ENCODE peak calls at places on chromosomes 6 and 20, in eight cellular contexts. V is thyroid gland, Z is breast epithelium, F is HCT116, A is endothelial cell of umbilical vein, K is tibial artery, B is tibial nerve, G is fibroblast of lung. P is an unnamed sample.

GRCh38 chr6:79574636-79575035 is 37.4 kb upstream of the LCA5 start:
- DNase-seq in Z (no peak), A (peak), V (no peak), K (no peak), F (peak), G (peak), B (no peak), P (no peak)

GRCh38 chr6:135084916-135085269 is 30.3 kb upstream of the HBS1L start:
- DNase-seq in F (no peak), A (no peak), V (no peak), K (no peak), G (no peak), B (no peak), Z (no peak), P (no peak)

GRCh38 chr6:77463308-77463880 is at the start of gene HTR1B:
- DNase-seq in F (no peak), Z (no peak), V (no peak), A (peak), K (no peak), G (peak), B (no peak), P (no peak)

GRCh38 chr6:53979468-53980067 is 131.7 kb upstream of the MLIP start:
- DNase-seq in A (peak), G (no peak), V (no peak), F (peak), K (no peak), Z (no peak), B (peak), P (no peak)

GRCh38 chr6:30322527-30323501 is 3.9 kb upstream of the TRIM39 start:
- DNase-seq in Z (no peak), B (no peak), G (peak), V (no peak), F (no peak), K (no peak), A (no peak), P (no peak)

GRCh38 chr6:70686548-70687133 is 19.0 kb downstream of the SMAP1 start:
- DNase-seq in F (no peak), B (peak), G (peak), Z (no peak), V (no peak), K (no peak), A (peak), P (no peak)

GRCh38 chr6:136753624-136754023 is 38.7 kb downstream of the MAP3K5 start:
- DNase-seq in V (no peak), K (no peak), Z (no peak), F (no peak), A (no peak), G (peak), B (no peak), P (peak)

GRCh38 chr6:83430606-83431544 is at the start of gene ME1:
- DNase-seq in A (peak), B (peak), G (peak), V (peak), Z (no peak), K (peak), F (peak), P (peak)

GRCh38 chr20:9241232-9241692 is 172.4 kb downstream of the PLCB4 start:
- DNase-seq in F (peak), V (peak), B (no peak), K (no peak), G (peak), Z (no peak), A (peak), P (no peak)

GRCh38 chr6:70764706-70765105 is 97.0 kb downstream of the SMAP1 start:
- DNase-seq in F (no peak), A (no peak), G (no peak), Z (no peak), K (no peak), B (no peak), V (peak), P (no peak)

GRCh38 chr6:12009904-12010634 is 2.0 kb upstream of the HIVEP1 start:
- DNase-seq in F (no peak), Z (no peak), V (no peak), A (peak), G (peak), K (no peak), B (no peak), P (no peak)

GRCh38 chr20:43691928-43692524 is 25.1 kb downstream of the MYBL2 start:
- DNase-seq in A (peak), F (peak), G (peak), V (peak), K (no peak), Z (no peak), B (peak), P (peak)

GRCh38 chr6:102300350-102300749 is 906.8 kb downstream of the GRIK2 start:
- DNase-seq in B (no peak), V (no peak), F (no peak), K (no peak), Z (no peak), A (no peak), G (no peak), P (no peak)

GRCh38 chr6:34486106-34486740 is 20.3 kb downstream of the PACSIN1 start:
- DNase-seq in Z (no peak), B (no peak), V (no peak), G (no peak), A (no peak), K (no peak), F (no peak), P (no peak)

GRCh38 chr6:26599134-26599533 is 2.4 kb downstream of the ABT1 start:
- DNase-seq in B (no peak), A (no peak), Z (no peak), F (no peak), K (no peak), G (no peak), V (no peak), P (no peak)

GRCh38 chr6:43019152-43019551 is 2.3 kb upstream of the RRP36 start:
- DNase-seq in G (no peak), Z (no peak), V (no peak), K (no peak), A (no peak), F (no peak), B (no peak), P (no peak)
- H3K27ac ChIP-seq in G (no peak), Z (no peak), V (no peak), K (no peak), A (no peak), F (no peak), B (no peak), P (no peak)

DNA sequence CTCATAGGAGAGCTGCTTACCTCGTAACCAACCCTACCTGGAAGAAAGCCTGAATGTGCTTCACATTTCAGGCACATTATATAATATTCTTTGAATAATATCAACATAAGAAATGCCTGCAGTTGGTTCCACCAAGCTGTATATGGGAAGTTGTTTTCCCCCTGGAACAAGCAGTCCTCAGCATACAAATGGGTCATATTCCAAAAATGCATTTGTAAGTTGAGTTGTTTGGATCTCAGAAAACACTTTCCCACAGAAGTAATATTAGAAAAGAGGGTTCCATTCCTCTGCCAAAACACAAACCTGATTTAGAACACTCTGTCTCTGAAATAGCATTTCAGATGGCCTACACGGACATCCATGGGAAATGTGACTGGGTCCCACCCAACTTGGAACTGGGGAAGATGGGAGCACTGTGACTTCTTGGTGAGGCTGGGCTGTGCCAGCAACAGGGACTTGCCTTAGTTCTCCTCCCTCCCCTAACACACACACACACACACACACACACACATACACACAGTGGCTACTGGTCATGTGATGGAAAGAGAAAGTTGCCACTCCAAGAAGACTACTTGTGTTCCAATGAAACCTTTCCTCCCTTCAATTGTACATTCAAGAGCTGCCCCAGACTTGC is 11.4 kb upstream of the RCAN2 start:
- DNase-seq in V (no peak), B (no peak), K (peak), G (no peak), F (no peak), A (no peak), Z (no peak), P (no peak)
- H3K27ac ChIP-seq in V (no peak), B (no peak), K (peak), G (no peak), F (no peak), A (no peak), Z (no peak), P (no peak)

GRCh38 chr20:63065911-63066310 is 59.1 kb upstream of the BHLHE23 start:
- DNase-seq in V (no peak), A (no peak), G (no peak), F (no peak), B (no peak), K (no peak), Z (no peak), P (no peak)

GRCh38 chr20:63067266-63067635 is 60.5 kb upstream of the BHLHE23 start:
- DNase-seq in A (no peak), K (no peak), Z (no peak), G (no peak), B (no peak), F (no peak), V (no peak), P (no peak)

GRCh38 chr20:63064310-63064709 is 57.5 kb upstream of the BHLHE23 start:
- DNase-seq in K (no peak), G (no peak), A (no peak), F (no peak), V (no peak), B (no peak), Z (peak), P (no peak)

GRCh38 chr20:63066506-63067265 is 59.9 kb upstream of the BHLHE23 start:
- DNase-seq in V (no peak), K (no peak), F (no peak), A (no peak), Z (no peak), G (no peak), B (no peak), P (no peak)

GRCh38 chr20:63064745-63065711 is 58.3 kb upstream of the BHLHE23 start:
- DNase-seq in K (no peak), A (no peak), F (no peak), B (no peak), V (no peak), Z (peak), G (no peak), P (peak)
- H3K27ac ChIP-seq in K (no peak), A (no peak), F (no peak), B (no peak), V (no peak), Z (no peak), G (no peak), P (no peak)

GRCh38 chr6:2496291-2496690 is 250.9 kb upstream of the GMDS start:
- DNase-seq in V (no peak), G (no peak), F (no peak), B (no peak), K (no peak), A (no peak), Z (no peak), P (no peak)

GRCh38 chr6:2491137-2491536 is 245.7 kb upstream of the GMDS start:
- DNase-seq in F (no peak), K (no peak), G (no peak), A (no peak), Z (no peak), V (no peak), B (no peak), P (no peak)

GRCh38 chr6:2498224-2498623 is 252.5 kb downstream of the MYLK4 start:
- DNase-seq in V (no peak), K (no peak), B (no peak), A (peak), Z (no peak), F (no peak), G (peak), P (no peak)

GRCh38 chr6:2488578-2488977 is 243.2 kb upstream of the GMDS start:
- DNase-seq in A (no peak), K (no peak), G (no peak), Z (no peak), V (no peak), F (no peak), B (no peak), P (no peak)

GRCh38 chr6:2492686-2493523 is 247.5 kb upstream of the GMDS start:
- DNase-seq in Z (no peak), F (no peak), K (no peak), B (no peak), A (no peak), V (no peak), G (no peak), P (no peak)
- H3K27ac ChIP-seq in Z (peak), F (no peak), K (no peak), B (no peak), A (no peak), V (no peak), G (no peak), P (no peak)

DNA sequence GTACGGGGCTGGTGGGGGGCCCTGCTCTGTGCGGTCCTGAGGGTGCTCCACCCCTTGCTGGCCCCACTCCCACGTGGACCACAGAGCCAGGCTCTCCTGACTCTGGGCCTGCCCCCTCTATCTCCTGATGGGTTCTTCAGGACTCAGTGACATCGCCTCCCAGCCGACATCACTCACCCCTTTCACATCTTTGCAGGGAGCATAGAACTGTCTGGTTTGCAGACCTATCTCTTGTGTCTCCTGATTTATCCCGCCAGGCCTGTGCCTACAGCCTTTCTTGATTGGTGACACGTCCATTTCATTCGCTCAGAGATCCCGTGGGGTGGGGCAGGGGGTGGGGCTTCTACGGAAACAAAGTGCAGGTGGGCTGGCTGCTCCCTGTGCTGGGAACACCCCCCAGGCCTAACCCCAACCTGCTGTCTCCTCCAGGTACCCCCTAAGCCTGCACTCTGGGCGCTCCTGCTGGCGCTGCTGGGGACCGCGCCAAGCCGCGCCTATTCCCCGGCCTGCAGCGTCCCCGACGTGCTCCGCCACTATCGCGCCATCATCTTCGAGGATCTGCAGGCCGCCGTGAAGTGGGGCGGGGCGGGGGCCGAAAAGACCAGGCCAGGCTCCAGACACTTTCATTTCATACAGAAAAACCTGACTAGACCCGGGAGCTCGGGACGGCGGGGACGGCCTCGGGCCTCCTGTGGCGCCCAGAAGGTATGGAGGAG is 1.7 kb downstream of the C20orf204 start:
- DNase-seq in B (no peak), V (no peak), A (no peak), G (no peak), K (no peak), Z (no peak), F (no peak), P (no peak)
- H3K27ac ChIP-seq in B (no peak), V (no peak), A (no peak), G (no peak), K (no peak), Z (no peak), F (no peak), P (no peak)

DNA sequence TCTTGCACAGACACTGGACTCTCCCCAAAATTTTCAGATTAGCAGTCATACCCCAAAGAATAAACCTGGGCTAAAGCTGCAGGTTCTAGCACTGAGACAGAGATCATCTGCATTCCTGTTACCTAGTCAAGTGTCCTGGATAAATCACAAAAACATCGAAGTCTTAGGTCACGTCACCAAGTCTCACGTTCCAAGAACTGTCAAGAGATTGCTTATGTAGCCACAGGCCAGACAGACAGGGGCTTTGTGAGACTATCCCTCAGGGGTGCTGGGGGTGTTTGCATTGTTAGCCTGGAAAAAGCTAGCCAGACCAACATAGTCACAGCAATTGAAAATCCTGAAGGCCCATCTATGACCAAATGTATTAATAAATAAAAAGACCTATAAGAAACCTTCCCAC is 243.1 kb upstream of the PREP start:
- DNase-seq in V (no peak), F (no peak), A (no peak), Z (no peak), B (no peak), K (no peak), G (no peak), P (no peak)
- H3K27ac ChIP-seq in V (no peak), F (no peak), A (no peak), Z (no peak), B (no peak), K (no peak), G (no peak), P (no peak)

GRCh38 chr6:141326426-141326825 is 806.3 kb upstream of the GJE1 start:
- DNase-seq in Z (no peak), G (peak), K (peak), V (no peak), F (peak), B (peak), A (peak), P (peak)
- H3K27ac ChIP-seq in Z (no peak), G (peak), K (peak), V (no peak), F (peak), B (no peak), A (peak), P (no peak)